ENCODE peak calls at places on chromosome 7, in four cellular contexts. G is psoas muscle, X is upper lobe of right lung, O is body of pancreas. Q is an unnamed sample.

GRCh38 chr7:128014864-128015263 is 16.4 kb downstream of the LRRC4 start:
- DNase-seq in O (no peak), G (no peak), X (no peak), Q (no peak)

GRCh38 chr7:154910125-154910524 is 92.8 kb downstream of the PAXIP1 start:
- DNase-seq in O (no peak), X (no peak), G (no peak), Q (no peak)

GRCh38 chr7:107783648-107784047 is 19.4 kb downstream of the SLC26A3 start:
- DNase-seq in O (no peak), G (no peak), X (no peak), Q (no peak)

GRCh38 chr7:157008206-157009169 is 2.0 kb downstream of the MNX1 start:
- DNase-seq in O (peak; percentile 15), G (no peak), X (peak; percentile 60), Q (no peak)

GRCh38 chr7:77450613-77451012 is 34.5 kb upstream of the GSAP start:
- DNase-seq in X (no peak), O (no peak), G (no peak), Q (no peak)

GRCh38 chr7:103065666-103066065 is 8.9 kb downstream of the FBXL13 start:
- DNase-seq in X (peak; percentile 70), G (peak; percentile 30), O (no peak), Q (peak; percentile 49)

GRCh38 chr7:11171569-11172192 is 198.0 kb downstream of the PHF14 start:
- DNase-seq in G (no peak), X (no peak), O (no peak), Q (no peak)

GRCh38 chr7:1897076-1897860 is 227.2 kb downstream of the ELFN1 start:
- DNase-seq in G (no peak), X (no peak), O (no peak), Q (no peak)

GRCh38 chr7:39428221-39428620 is 138.0 kb upstream of the YAE1 start:
- DNase-seq in O (no peak), X (no peak), G (no peak), Q (peak; percentile 16)

GRCh38 chr7:94129443-94130140 is 125.4 kb upstream of the BET1 start:
- DNase-seq in G (no peak), O (no peak), X (no peak), Q (peak; percentile 99)

GRCh38 chr7:13989138-13989943 is at the start of gene ETV1:
- DNase-seq in X (peak; percentile 78), G (peak; percentile 46), O (peak; percentile 26), Q (peak; percentile 70)

GRCh38 chr7:141700291-141700847 is 1.6 kb downstream of the DENND11 start:
- DNase-seq in O (no peak), G (no peak), X (no peak), Q (no peak)
- H3K4me3 ChIP-seq in O (no peak overlapping the region), G (peak overlapping the region; percentile 87), X (peak overlapping the region; percentile 73), Q (no peak overlapping the region)

GRCh38 chr7:129502708-129503685 is 666 bp downstream of the SMKR1 start:
- DNase-seq in O (no peak), G (no peak), X (no peak), Q (no peak)
- TF ChIP-seq CTCF in O (no peak), G (no peak), X (no peak), Q (no peak)

GRCh38 chr7:92058899-92059298 is 75.4 kb downstream of the CYP51A1 start:
- DNase-seq in O (no peak), G (no peak), X (no peak), Q (no peak)

GRCh38 chr7:92058040-92058439 is 76.2 kb downstream of the CYP51A1 start:
- DNase-seq in O (no peak), X (no peak), G (no peak), Q (no peak)

GRCh38 chr7:92061154-92061553 is 73.1 kb downstream of the CYP51A1 start:
- DNase-seq in O (no peak), X (no peak), G (no peak), Q (no peak)

GRCh38 chr7:92056276-92056675 is 78.0 kb downstream of the CYP51A1 start:
- DNase-seq in O (no peak), X (no peak), G (no peak), Q (peak; percentile 85)

DNA sequence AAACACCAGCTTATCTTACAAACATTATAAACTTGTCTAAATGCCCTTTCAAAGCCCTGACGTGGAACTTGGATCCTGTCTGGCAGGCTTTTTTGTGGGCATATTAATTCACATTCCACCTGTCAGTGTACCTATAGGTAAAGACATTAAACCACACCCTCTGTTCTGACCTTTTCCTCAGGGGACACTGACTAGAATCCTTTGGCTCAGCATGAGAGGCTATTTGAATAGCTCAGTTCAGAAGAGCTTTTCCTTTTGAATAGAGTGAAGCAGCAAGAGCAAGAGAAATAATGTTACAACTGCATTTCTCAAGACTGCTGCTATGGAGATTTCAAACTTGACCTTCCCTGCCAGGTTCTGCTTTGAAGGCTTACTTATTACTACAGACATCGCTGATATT is 76.9 kb downstream of the CYP51A1 start:
- DNase-seq in G (no peak), O (peak; percentile 16), X (no peak), Q (no peak)
- H3K4me3 ChIP-seq in G (peak overlapping the region; percentile 47), O (no peak overlapping the region), X (no peak overlapping the region), Q (no peak overlapping the region)

DNA sequence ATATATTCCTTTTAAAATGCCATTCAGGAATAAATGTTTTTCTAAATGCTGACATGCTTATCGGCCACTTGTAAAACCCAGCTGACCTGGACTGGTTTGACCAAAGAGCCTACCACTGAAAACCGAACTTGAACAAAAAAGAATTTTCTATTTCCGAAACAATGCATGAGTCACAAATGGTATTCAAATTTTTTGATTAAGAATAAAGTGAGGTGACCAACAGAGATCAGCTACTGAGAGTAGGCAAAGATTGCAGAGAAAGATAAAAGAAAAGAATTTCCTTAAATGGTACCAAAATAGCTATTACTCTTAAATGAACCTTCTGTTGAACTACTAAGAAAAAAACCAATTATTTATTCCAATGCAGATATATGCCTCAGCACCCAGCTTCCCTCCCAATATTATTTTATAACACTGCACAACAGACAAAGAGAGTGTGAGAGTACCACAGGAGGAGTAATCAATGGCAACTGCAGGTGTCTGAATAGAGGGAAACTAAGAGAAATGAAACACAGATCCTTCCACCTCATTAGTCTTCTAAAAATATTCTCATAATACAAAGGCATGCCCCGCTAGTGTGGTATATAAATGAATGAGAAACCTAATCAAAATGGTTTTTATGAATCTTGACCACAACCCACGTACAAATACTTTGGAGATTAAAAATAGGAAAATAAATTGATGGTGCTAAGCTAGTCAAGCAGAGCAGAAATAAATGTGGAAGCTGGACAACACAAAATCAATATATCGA is 20.1 kb downstream of the OSBPL3 start:
- DNase-seq in X (no peak), G (no peak), O (no peak), Q (no peak)
- TF ChIP-seq CTCF in X (no peak), G (no peak), O (no peak), Q (no peak)

DNA sequence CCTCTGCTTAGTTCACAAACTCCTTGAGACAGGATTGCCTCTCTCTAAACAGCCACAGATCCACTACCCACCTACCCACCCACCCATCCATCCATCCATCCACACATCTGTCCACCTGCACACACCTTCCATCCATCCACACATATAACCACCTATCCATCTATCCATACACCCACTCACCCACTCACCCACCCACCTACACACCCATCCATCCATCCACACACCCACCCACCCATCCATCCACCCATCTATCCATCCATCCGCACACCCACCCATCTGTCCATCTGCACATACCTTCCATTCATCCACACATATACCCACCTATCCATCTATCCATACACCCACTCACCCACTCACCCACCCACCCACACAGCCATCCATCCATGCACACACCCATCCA is 9.7 kb downstream of the TECPR1 start:
- DNase-seq in O (no peak), G (no peak), X (no peak), Q (no peak)
- H3K4me3 ChIP-seq in O (no peak overlapping the region), G (no peak overlapping the region), X (no peak overlapping the region), Q (no peak overlapping the region)

DNA sequence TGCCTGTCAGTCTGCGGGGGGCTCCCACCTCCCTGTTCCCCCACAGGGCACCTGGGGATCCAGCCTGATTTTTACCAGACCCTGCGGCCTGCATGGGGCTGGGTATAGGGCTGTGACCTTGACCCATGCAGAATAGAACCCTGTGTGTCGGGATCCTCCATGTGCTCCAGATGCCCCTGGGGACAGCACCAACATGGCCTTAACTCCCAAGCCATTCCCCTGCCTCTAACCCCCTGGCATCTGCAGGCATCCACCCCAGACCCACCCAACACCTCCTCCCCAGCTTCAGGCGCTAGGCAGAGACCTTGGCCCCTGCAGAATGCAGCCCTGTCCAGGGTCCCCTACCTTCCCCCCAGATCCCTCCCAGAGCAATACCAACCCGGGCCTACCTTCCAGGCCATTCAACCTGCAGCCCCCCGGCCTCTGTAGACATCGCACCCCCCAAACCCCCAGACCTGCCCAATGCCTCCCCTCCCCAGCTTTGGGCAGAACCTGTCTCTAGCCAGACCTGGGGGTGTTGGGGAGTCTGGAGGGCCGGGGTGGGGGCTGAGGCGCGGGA is 770 bp upstream of the ELN start:
- DNase-seq in X (no peak), G (no peak), O (no peak), Q (no peak)
- TF ChIP-seq CTCF in X (peak; percentile 2), G (no peak), O (no peak), Q (no peak)

GRCh38 chr7:71733108-71733870 is 601.3 kb downstream of the GALNT17 start:
- DNase-seq in O (peak; percentile 86), X (peak; percentile 91), G (peak; percentile 71), Q (peak; percentile 50)
- H3K4me3 ChIP-seq in O (no peak overlapping the region), X (no peak overlapping the region), G (no peak overlapping the region), Q (no peak overlapping the region)

GRCh38 chr7:55288070-55288824 is 76.9 kb upstream of the LANCL2 start:
- DNase-seq in X (no peak), G (no peak), O (no peak), Q (no peak)
- TF ChIP-seq CTCF in X (no peak), G (no peak), O (no peak), Q (no peak)

Q was measured in fibroblast of villous mesenchyme.